ENCODE peak calls at places on chromosomes 2 and 18, in four cellular contexts. T is astrocyte, G is endodermal cell, R is fibroblast of lung. H is an unnamed sample.

GRCh38 chr2:144944506-144945230 is 424.7 kb upstream of the ZEB2 start:
- DNase-seq in R (no peak), T (no peak), G (no peak), H (no peak)

GRCh38 chr18:3498705-3499451 is 48.9 kb downstream of the TGIF1 start:
- DNase-seq in G (peak), T (peak), R (peak), H (no peak)

GRCh38 chr2:237664151-237664550 is 36.8 kb downstream of the LRRFIP1 start:
- DNase-seq in R (no peak), T (no peak), G (no peak), H (no peak)

GRCh38 chr2:8477511-8478132 is 204.2 kb upstream of the ID2 start:
- DNase-seq in R (no peak), G (no peak), T (no peak), H (no peak)

GRCh38 chr2:94982661-94983060 is 42.8 kb upstream of the MAL start:
- DNase-seq in G (no peak), R (peak), T (no peak), H (no peak)

GRCh38 chr18:11885278-11885991 is 22.7 kb downstream of the MPPE1 start:
- DNase-seq in T (no peak), G (no peak), R (no peak), H (no peak)

GRCh38 chr2:191217580-191217979 is 27.6 kb upstream of the MYO1B start:
- DNase-seq in R (peak), G (no peak), T (peak), H (peak)

GRCh38 chr2:119109823-119110222 is 48.7 kb downstream of the C1QL2 start:
- DNase-seq in G (peak), T (no peak), R (no peak), H (no peak)

GRCh38 chr18:51011709-51012108 is 18.3 kb upstream of the SMAD4 start:
- DNase-seq in T (no peak), G (no peak), R (no peak), H (no peak)

GRCh38 chr2:140648390-140648789 is 1482.4 kb downstream of the LRP1B start:
- DNase-seq in R (no peak), T (no peak), G (no peak), H (no peak)

GRCh38 chr18:73153271-73153670 is 285.5 kb upstream of the NETO1 start:
- DNase-seq in R (peak), G (no peak), T (peak), H (no peak)

GRCh38 chr2:627926-628560 is 49.2 kb downstream of the TMEM18 start:
- DNase-seq in G (no peak), T (no peak), R (no peak), H (no peak)

GRCh38 chr18:13453714-13454113 is 235.2 kb downstream of the LDLRAD4 start:
- DNase-seq in G (no peak), R (peak), T (peak), H (no peak)

GRCh38 chr2:216133392-216133791 is 24.2 kb downstream of the XRCC5 start:
- DNase-seq in R (no peak), G (no peak), T (no peak), H (no peak)

GRCh38 chr2:114127372-114127771 is 237.5 kb downstream of the ACTR3 start:
- DNase-seq in T (peak), R (peak), G (no peak), H (no peak)

GRCh38 chr2:95277246-95277906 is 3.1 kb downstream of the PROM2 start:
- DNase-seq in T (no peak), R (no peak), G (peak), H (no peak)

GRCh38 chr2:109069430-109070194 is 59.4 kb upstream of the SH3RF3 start:
- DNase-seq in G (peak), T (no peak), R (no peak), H (peak)

GRCh38 chr2:9693138-9693520 is 62.3 kb upstream of the YWHAQ start:
- DNase-seq in T (peak), G (no peak), R (peak), H (no peak)

GRCh38 chr2:160214461-160215055 is 14.5 kb upstream of the ITGB6 start:
- DNase-seq in T (peak), G (no peak), R (peak), H (no peak)

GRCh38 chr2:127106998-127107621 is at the start of gene BIN1:
- DNase-seq in G (peak), T (peak), R (peak), H (peak)

GRCh38 chr2:69490486-69490885 is 53.3 kb upstream of the NFU1 start:
- DNase-seq in R (no peak), G (no peak), T (no peak), H (no peak)

GRCh38 chr2:105858868-105859693 is 114.4 kb downstream of the NCK2 start:
- DNase-seq in R (no peak), T (no peak), G (peak), H (no peak)

GRCh38 chr2:235576337-235576910 is 82.6 kb downstream of the AGAP1 start:
- DNase-seq in T (no peak), G (no peak), R (no peak), H (no peak)

GRCh38 chr2:230589497-230590015 is 123.1 kb upstream of the CAB39 start:
- DNase-seq in G (no peak), T (no peak), R (no peak), H (no peak)

GRCh38 chr2:98634406-98635092 is 26.2 kb downstream of the UNC50 start:
- DNase-seq in G (peak), R (no peak), T (no peak), H (peak)

GRCh38 chr2:95552911-95553310 is 38.9 kb upstream of the TRIM43 start:
- DNase-seq in G (no peak), T (no peak), R (peak), H (peak)

GRCh38 chr2:178229927-178230326 is 35.6 kb downstream of the OSBPL6 start:
- DNase-seq in G (no peak), T (no peak), R (no peak), H (no peak)

GRCh38 chr18:34707670-34708069 is 2.4 kb upstream of the DTNA start:
- DNase-seq in G (peak), R (peak), T (peak), H (peak)

GRCh38 chr2:138023298-138023697 is 59.0 kb downstream of the HNMT start:
- DNase-seq in G (no peak), T (peak), R (peak), H (no peak)

GRCh38 chr2:235570256-235570655 is 76.4 kb downstream of the AGAP1 start:
- DNase-seq in T (peak), R (peak), G (no peak), H (no peak)

GRCh38 chr2:17311771-17312511 is 206.3 kb downstream of the RAD51AP2 start:
- DNase-seq in G (no peak), T (peak), R (peak), H (no peak)